ENCODE peak calls at places on chromosomes 5 and 9, in six cellular contexts. One of them, this sample, is unnamed.

GRCh38 chr5:82865625-82866024 is 211.6 kb downstream of the TMEM167A start:
- DNase-seq in neural progenitor cell: no peak
- DNase-seq in tibial artery: no peak
- DNase-seq in cardiac muscle cell: no peak
- DNase-seq in lung: no peak
- DNase-seq in IMR-90: no peak
- DNase-seq in this sample: no peak

GRCh38 chr5:128673970-128674369 is 135.9 kb upstream of the FBN2 start:
- DNase-seq in tibial artery: no peak
- DNase-seq in lung: no peak
- DNase-seq in IMR-90: no peak
- DNase-seq in neural progenitor cell: peak
- DNase-seq in cardiac muscle cell: no peak
- DNase-seq in this sample: peak

GRCh38 chr5:139634541-139634940 is 13.6 kb upstream of the CXXC5 start:
- DNase-seq in lung: no peak
- DNase-seq in IMR-90: no peak
- DNase-seq in tibial artery: no peak
- DNase-seq in cardiac muscle cell: no peak
- DNase-seq in neural progenitor cell: no peak
- DNase-seq in this sample: no peak

GRCh38 chr9:89655047-89655989 is 50.5 kb downstream of the GADD45G start:
- DNase-seq in neural progenitor cell: no peak
- DNase-seq in cardiac muscle cell: no peak
- DNase-seq in lung: no peak
- DNase-seq in tibial artery: no peak
- DNase-seq in IMR-90: no peak
- DNase-seq in this sample: no peak

GRCh38 chr5:93604119-93604963 is 21.3 kb downstream of the NR2F1 start:
- DNase-seq in lung: no peak
- DNase-seq in neural progenitor cell: peak
- DNase-seq in cardiac muscle cell: no peak
- DNase-seq in IMR-90: peak
- DNase-seq in tibial artery: no peak
- DNase-seq in this sample: peak

GRCh38 chr5:174172104-174172965 is 126.8 kb downstream of the NSG2 start:
- DNase-seq in cardiac muscle cell: no peak
- DNase-seq in tibial artery: peak
- DNase-seq in IMR-90: no peak
- DNase-seq in neural progenitor cell: peak
- DNase-seq in lung: no peak
- DNase-seq in this sample: no peak

GRCh38 chr5:125655156-125655555 is 768.1 kb upstream of the GRAMD2B start:
- DNase-seq in tibial artery: no peak
- DNase-seq in neural progenitor cell: no peak
- DNase-seq in cardiac muscle cell: no peak
- DNase-seq in IMR-90: no peak
- DNase-seq in lung: no peak
- DNase-seq in this sample: no peak

GRCh38 chr5:52947208-52947607 is 41.9 kb upstream of the ITGA2 start:
- DNase-seq in tibial artery: no peak
- DNase-seq in lung: no peak
- DNase-seq in cardiac muscle cell: no peak
- DNase-seq in neural progenitor cell: no peak
- DNase-seq in IMR-90: peak
- DNase-seq in this sample: peak

GRCh38 chr9:128254855-128255759 is 20.7 kb downstream of the GOLGA2 start:
- DNase-seq in lung: peak
- DNase-seq in tibial artery: no peak
- DNase-seq in IMR-90: peak
- DNase-seq in neural progenitor cell: peak
- DNase-seq in cardiac muscle cell: peak
- DNase-seq in this sample: peak

GRCh38 chr5:108418172-108418571 is 36.3 kb upstream of the FBXL17 start:
- DNase-seq in neural progenitor cell: no peak
- DNase-seq in cardiac muscle cell: no peak
- DNase-seq in IMR-90: no peak
- DNase-seq in tibial artery: peak
- DNase-seq in lung: no peak
- DNase-seq in this sample: no peak

GRCh38 chr9:99870126-99870525 is 36.3 kb upstream of the STX17 start:
- DNase-seq in neural progenitor cell: no peak
- DNase-seq in cardiac muscle cell: no peak
- DNase-seq in IMR-90: peak
- DNase-seq in tibial artery: no peak
- DNase-seq in lung: no peak
- DNase-seq in this sample: peak

GRCh38 chr9:112086627-112087026 is 88.5 kb downstream of the SUSD1 start:
- DNase-seq in lung: no peak
- DNase-seq in cardiac muscle cell: no peak
- DNase-seq in IMR-90: peak
- DNase-seq in tibial artery: no peak
- DNase-seq in neural progenitor cell: peak
- DNase-seq in this sample: peak

GRCh38 chr9:126157409-126157808 is 169.2 kb upstream of the MVB12B start:
- DNase-seq in tibial artery: no peak
- DNase-seq in IMR-90: no peak
- DNase-seq in cardiac muscle cell: no peak
- DNase-seq in lung: no peak
- DNase-seq in neural progenitor cell: no peak
- DNase-seq in this sample: no peak

GRCh38 chr5:179623906-179624741 is 653 bp upstream of the HNRNPH1 start:
- DNase-seq in IMR-90: peak
- DNase-seq in tibial artery: peak
- DNase-seq in cardiac muscle cell: no peak
- DNase-seq in lung: no peak
- DNase-seq in neural progenitor cell: peak
- DNase-seq in this sample: peak

GRCh38 chr9:114047717-114048116 is 30.4 kb downstream of the AMBP start:
- DNase-seq in cardiac muscle cell: peak
- DNase-seq in lung: no peak
- DNase-seq in tibial artery: peak
- DNase-seq in IMR-90: no peak
- DNase-seq in neural progenitor cell: peak
- DNase-seq in this sample: peak

GRCh38 chr5:126527892-126528291 is 67.1 kb downstream of the ALDH7A1 start:
- DNase-seq in cardiac muscle cell: no peak
- DNase-seq in lung: no peak
- DNase-seq in tibial artery: no peak
- DNase-seq in IMR-90: peak
- DNase-seq in neural progenitor cell: no peak
- DNase-seq in this sample: peak

GRCh38 chr5:124544366-124545055 is 201.9 kb downstream of the ZNF608 start:
- DNase-seq in IMR-90: peak
- DNase-seq in lung: no peak
- DNase-seq in cardiac muscle cell: no peak
- DNase-seq in neural progenitor cell: no peak
- DNase-seq in tibial artery: no peak
- DNase-seq in this sample: peak

GRCh38 chr9:69900406-69900805 is 79.8 kb downstream of the CFAP95 start:
- DNase-seq in lung: no peak
- DNase-seq in tibial artery: no peak
- DNase-seq in cardiac muscle cell: no peak
- DNase-seq in neural progenitor cell: no peak
- DNase-seq in IMR-90: peak
- DNase-seq in this sample: peak

GRCh38 chr5:33761139-33761538 is 130.7 kb downstream of the ADAMTS12 start:
- DNase-seq in tibial artery: no peak
- DNase-seq in neural progenitor cell: peak
- DNase-seq in lung: no peak
- DNase-seq in cardiac muscle cell: no peak
- DNase-seq in IMR-90: peak
- DNase-seq in this sample: peak

DNA sequence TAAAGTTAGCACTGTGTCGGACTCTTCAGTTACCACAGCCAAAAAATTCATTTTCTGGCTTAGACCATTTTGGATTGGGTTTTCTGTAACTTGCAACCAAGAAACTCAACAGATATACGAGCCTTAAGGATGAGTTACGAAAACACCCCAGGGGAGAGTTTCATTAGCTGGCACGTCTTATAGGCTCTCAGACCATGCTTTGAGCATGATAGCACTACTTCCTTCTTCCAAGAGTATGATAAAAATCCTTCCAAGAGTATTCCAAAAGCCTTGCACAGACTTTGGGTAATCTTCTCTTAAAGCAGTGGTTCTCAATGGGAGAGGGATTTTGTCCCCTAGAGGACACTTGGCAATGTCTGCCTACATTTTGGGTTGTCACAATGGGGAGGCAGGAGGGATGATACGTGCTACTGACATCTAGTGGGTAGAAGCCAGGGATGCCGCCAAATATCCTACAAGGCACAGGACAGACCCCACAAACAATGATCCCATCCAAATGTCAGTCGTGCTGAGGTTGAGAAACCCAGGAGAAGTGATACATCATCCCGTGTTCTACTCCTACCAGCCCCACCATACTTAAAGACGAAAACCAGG is 64.8 kb downstream of the SMIM23 start:
- DNase-seq in cardiac muscle cell: peak
- DNase-seq in lung: no peak
- DNase-seq in neural progenitor cell: peak
- DNase-seq in tibial artery: no peak
- DNase-seq in IMR-90: no peak
- DNase-seq in this sample: no peak
- TF ChIP-seq CTCF in cardiac muscle cell: peak
- TF ChIP-seq CTCF in lung: no peak
- TF ChIP-seq CTCF in neural progenitor cell: peak
- TF ChIP-seq CTCF in tibial artery: no peak
- TF ChIP-seq CTCF in IMR-90: peak
- TF ChIP-seq CTCF in this sample: peak

DNA sequence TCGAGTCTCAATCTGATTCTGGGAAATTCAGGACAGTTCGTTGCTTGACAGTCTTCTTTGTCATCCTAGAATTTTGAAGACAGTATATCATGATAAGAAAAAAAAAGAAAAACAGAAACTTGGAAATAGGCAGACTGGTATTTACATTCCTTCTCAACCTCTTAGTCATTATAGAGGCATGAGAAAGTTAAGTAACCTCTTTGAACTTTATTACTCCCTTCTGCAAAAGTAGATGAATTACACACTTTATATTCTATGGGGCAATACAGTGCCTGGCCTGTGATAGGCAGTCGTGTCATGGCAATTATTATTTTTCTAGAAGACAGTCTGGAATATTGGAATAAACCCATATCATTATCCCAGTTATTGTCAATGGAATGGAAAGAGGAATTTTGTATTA is 828.9 kb downstream of the TLR4 start:
- DNase-seq in IMR-90: no peak
- DNase-seq in neural progenitor cell: no peak
- DNase-seq in cardiac muscle cell: no peak
- DNase-seq in tibial artery: no peak
- DNase-seq in lung: no peak
- DNase-seq in this sample: peak
- H3K4me3 ChIP-seq in IMR-90: no peak
- H3K4me3 ChIP-seq in neural progenitor cell: no peak
- H3K4me3 ChIP-seq in cardiac muscle cell: no peak
- H3K4me3 ChIP-seq in tibial artery: no peak
- H3K4me3 ChIP-seq in lung: no peak
- H3K4me3 ChIP-seq in this sample: no peak

DNA sequence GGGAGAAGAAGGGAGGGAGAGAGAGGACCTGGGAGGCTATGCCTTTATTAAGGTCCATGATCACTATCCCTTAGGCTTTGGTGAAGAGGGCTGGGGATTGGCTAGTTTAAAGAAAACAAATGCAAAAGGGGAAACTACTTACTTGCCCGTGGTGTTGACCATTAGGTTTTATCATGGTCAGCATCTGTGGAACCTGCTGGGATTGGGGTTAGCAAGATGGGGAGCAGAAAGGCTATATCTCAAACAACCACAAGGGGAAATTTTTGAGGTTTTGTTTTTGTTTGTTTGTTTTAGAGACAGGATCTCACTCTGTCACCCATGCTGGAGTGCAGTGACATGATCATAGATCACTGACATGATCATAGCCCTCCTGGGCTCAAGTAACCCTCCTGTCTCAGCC is 9.0 kb upstream of the RAD23B start:
- DNase-seq in IMR-90: no peak
- DNase-seq in tibial artery: no peak
- DNase-seq in cardiac muscle cell: no peak
- DNase-seq in lung: no peak
- DNase-seq in neural progenitor cell: no peak
- DNase-seq in this sample: no peak
- TF ChIP-seq CTCF in IMR-90: no peak
- TF ChIP-seq CTCF in tibial artery: no peak
- TF ChIP-seq CTCF in cardiac muscle cell: peak
- TF ChIP-seq CTCF in lung: no peak
- TF ChIP-seq CTCF in neural progenitor cell: peak
- TF ChIP-seq CTCF in this sample: peak

GRCh38 chr5:102750435-102750834 is 4.7 kb upstream of the PAM start:
- DNase-seq in neural progenitor cell: no peak
- DNase-seq in IMR-90: no peak
- DNase-seq in cardiac muscle cell: no peak
- DNase-seq in lung: no peak
- DNase-seq in tibial artery: no peak
- DNase-seq in this sample: no peak

GRCh38 chr5:102753889-102754498 is 1.1 kb upstream of the PAM start:
- DNase-seq in tibial artery: no peak
- DNase-seq in cardiac muscle cell: no peak
- DNase-seq in IMR-90: no peak
- DNase-seq in neural progenitor cell: no peak
- DNase-seq in lung: peak
- DNase-seq in this sample: no peak

GRCh38 chr5:102755691-102756371 is 726 bp downstream of the PAM start:
- DNase-seq in lung: peak
- DNase-seq in tibial artery: peak
- DNase-seq in neural progenitor cell: peak
- DNase-seq in cardiac muscle cell: peak
- DNase-seq in IMR-90: peak
- DNase-seq in this sample: peak

GRCh38 chr5:102758576-102758975 is 3.5 kb downstream of the PAM start:
- DNase-seq in lung: no peak
- DNase-seq in cardiac muscle cell: no peak
- DNase-seq in neural progenitor cell: no peak
- DNase-seq in tibial artery: no peak
- DNase-seq in IMR-90: peak
- DNase-seq in this sample: peak

DNA sequence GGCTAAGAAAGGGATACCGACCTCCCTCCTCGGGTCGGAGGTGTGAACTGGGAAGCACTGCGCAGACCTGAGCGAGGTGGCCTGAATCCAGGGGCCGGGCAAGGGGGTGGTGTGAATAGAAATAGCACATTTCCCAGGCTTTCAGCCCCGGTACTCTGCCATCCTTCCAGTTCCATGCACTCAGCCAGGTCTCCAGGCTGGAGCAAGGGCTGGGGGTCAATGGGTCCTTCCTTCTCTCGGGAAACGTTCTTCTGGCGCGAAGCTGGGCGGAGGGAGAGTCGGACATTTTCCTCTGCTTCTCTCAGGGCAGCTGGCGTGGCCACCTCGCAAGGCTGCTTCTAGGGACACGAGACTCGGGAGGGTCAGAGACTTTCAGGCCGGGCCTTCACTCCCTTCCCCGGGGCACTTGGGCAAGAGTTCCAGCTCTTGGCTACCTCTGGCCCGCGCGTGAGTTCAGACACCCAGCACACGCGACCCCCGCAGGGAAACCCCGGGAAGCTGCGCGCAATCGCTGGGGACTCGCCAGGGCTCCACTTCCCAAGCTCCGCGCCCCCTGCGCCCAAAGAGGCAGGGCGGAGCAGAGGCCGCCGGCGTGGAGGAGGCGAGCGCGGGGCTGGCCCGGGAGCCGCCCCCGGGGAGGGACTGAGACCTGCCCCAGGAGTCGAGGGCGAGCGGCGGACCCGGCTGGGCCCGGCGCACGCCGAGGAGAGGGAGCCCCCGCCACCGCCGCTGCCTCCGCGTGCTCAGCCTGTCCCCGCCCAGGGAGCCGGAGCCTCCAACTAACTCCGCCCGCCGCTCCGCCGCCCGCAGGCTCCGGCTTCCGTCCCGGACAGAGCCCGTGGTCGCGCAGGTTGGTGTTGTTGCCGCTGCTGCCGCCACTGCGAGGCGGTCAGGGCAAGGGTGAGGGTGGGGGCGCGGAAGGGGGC is at the start of gene PAM:
- DNase-seq in tibial artery: peak
- DNase-seq in lung: peak
- DNase-seq in cardiac muscle cell: peak
- DNase-seq in IMR-90: peak
- DNase-seq in neural progenitor cell: peak
- DNase-seq in this sample: peak
- H3K4me3 ChIP-seq in tibial artery: peak
- H3K4me3 ChIP-seq in lung: peak
- H3K4me3 ChIP-seq in cardiac muscle cell: peak
- H3K4me3 ChIP-seq in IMR-90: peak
- H3K4me3 ChIP-seq in neural progenitor cell: peak
- H3K4me3 ChIP-seq in this sample: peak